ENCODE peak calls at places on chromosomes 3 and 15, in four cellular contexts. One of them, this sample, is unnamed.

GRCh38 chr3:2659896-2660295 is 450.3 kb downstream of the IL5RA start:
- DNase-seq in activated T-helper 1 cell treated with anti-CD3 and anti-CD28 coated beads, Interleukin-12 subunit alpha, Interleukin-12 subunit beta, Interleukin-2, Interleukin-4 antibody, amounts not matched to agents 30 ng/mL and 10 ng/mL and 1 ng/mL, durations not matched to agents 14 hours and 24 hours and 36 hours: no peak
- DNase-seq in activated T-cell treated with anti-CD3 and anti-CD28 coated beads for 24 hours: no peak
- DNase-seq in bronchial epithelial cell: no peak
- DNase-seq in this sample: no peak

GRCh38 chr3:98540346-98540745 is 8.6 kb downstream of the GPR15 start:
- DNase-seq in activated T-helper 1 cell treated with anti-CD3 and anti-CD28 coated beads, Interleukin-12 subunit alpha, Interleukin-12 subunit beta, Interleukin-2, Interleukin-4 antibody, amounts not matched to agents 30 ng/mL and 10 ng/mL and 1 ng/mL, durations not matched to agents 14 hours and 24 hours and 36 hours: no peak
- DNase-seq in activated T-cell treated with anti-CD3 and anti-CD28 coated beads for 24 hours: no peak
- DNase-seq in bronchial epithelial cell: no peak
- DNase-seq in this sample: no peak

GRCh38 chr3:56269755-56270154 is 198.5 kb downstream of the ERC2 start:
- DNase-seq in activated T-helper 1 cell treated with anti-CD3 and anti-CD28 coated beads, Interleukin-12 subunit alpha, Interleukin-12 subunit beta, Interleukin-2, Interleukin-4 antibody, amounts not matched to agents 30 ng/mL and 10 ng/mL and 1 ng/mL, durations not matched to agents 14 hours and 24 hours and 36 hours: no peak
- DNase-seq in activated T-cell treated with anti-CD3 and anti-CD28 coated beads for 24 hours: no peak
- DNase-seq in bronchial epithelial cell: no peak
- DNase-seq in this sample: no peak

GRCh38 chr3:108127301-108127988 is 36.6 kb upstream of the CD47 start:
- DNase-seq in activated T-helper 1 cell treated with anti-CD3 and anti-CD28 coated beads, Interleukin-12 subunit alpha, Interleukin-12 subunit beta, Interleukin-2, Interleukin-4 antibody, amounts not matched to agents 30 ng/mL and 10 ng/mL and 1 ng/mL, durations not matched to agents 14 hours and 24 hours and 36 hours: peak
- DNase-seq in activated T-cell treated with anti-CD3 and anti-CD28 coated beads for 24 hours: peak
- DNase-seq in bronchial epithelial cell: peak
- DNase-seq in this sample: no peak

GRCh38 chr3:126180477-126181397 is at the start of gene ALDH1L1:
- DNase-seq in activated T-helper 1 cell treated with anti-CD3 and anti-CD28 coated beads, Interleukin-12 subunit alpha, Interleukin-12 subunit beta, Interleukin-2, Interleukin-4 antibody, amounts not matched to agents 30 ng/mL and 10 ng/mL and 1 ng/mL, durations not matched to agents 14 hours and 24 hours and 36 hours: no peak
- DNase-seq in activated T-cell treated with anti-CD3 and anti-CD28 coated beads for 24 hours: no peak
- DNase-seq in bronchial epithelial cell: peak
- DNase-seq in this sample: no peak

GRCh38 chr3:3686907-3687648 is 112.2 kb upstream of the LRRN1 start:
- DNase-seq in activated T-helper 1 cell treated with anti-CD3 and anti-CD28 coated beads, Interleukin-12 subunit alpha, Interleukin-12 subunit beta, Interleukin-2, Interleukin-4 antibody, amounts not matched to agents 30 ng/mL and 10 ng/mL and 1 ng/mL, durations not matched to agents 14 hours and 24 hours and 36 hours: no peak
- DNase-seq in activated T-cell treated with anti-CD3 and anti-CD28 coated beads for 24 hours: no peak
- DNase-seq in bronchial epithelial cell: no peak
- DNase-seq in this sample: no peak

GRCh38 chr3:40951636-40952035 is 247.7 kb upstream of the CTNNB1 start:
- DNase-seq in activated T-helper 1 cell treated with anti-CD3 and anti-CD28 coated beads, Interleukin-12 subunit alpha, Interleukin-12 subunit beta, Interleukin-2, Interleukin-4 antibody, amounts not matched to agents 30 ng/mL and 10 ng/mL and 1 ng/mL, durations not matched to agents 14 hours and 24 hours and 36 hours: no peak
- DNase-seq in activated T-cell treated with anti-CD3 and anti-CD28 coated beads for 24 hours: no peak
- DNase-seq in bronchial epithelial cell: no peak
- DNase-seq in this sample: peak

GRCh38 chr15:93974804-93975481 is 256.4 kb upstream of the MCTP2 start:
- DNase-seq in activated T-helper 1 cell treated with anti-CD3 and anti-CD28 coated beads, Interleukin-12 subunit alpha, Interleukin-12 subunit beta, Interleukin-2, Interleukin-4 antibody, amounts not matched to agents 30 ng/mL and 10 ng/mL and 1 ng/mL, durations not matched to agents 14 hours and 24 hours and 36 hours: no peak
- DNase-seq in activated T-cell treated with anti-CD3 and anti-CD28 coated beads for 24 hours: no peak
- DNase-seq in bronchial epithelial cell: peak
- DNase-seq in this sample: no peak

GRCh38 chr15:83871808-83872559 is 218.1 kb downstream of the ADAMTSL3 start:
- DNase-seq in activated T-helper 1 cell treated with anti-CD3 and anti-CD28 coated beads, Interleukin-12 subunit alpha, Interleukin-12 subunit beta, Interleukin-2, Interleukin-4 antibody, amounts not matched to agents 30 ng/mL and 10 ng/mL and 1 ng/mL, durations not matched to agents 14 hours and 24 hours and 36 hours: no peak
- DNase-seq in activated T-cell treated with anti-CD3 and anti-CD28 coated beads for 24 hours: no peak
- DNase-seq in bronchial epithelial cell: peak
- DNase-seq in this sample: no peak

GRCh38 chr3:53941174-53941573 is 49.5 kb upstream of the SELENOK start:
- DNase-seq in activated T-helper 1 cell treated with anti-CD3 and anti-CD28 coated beads, Interleukin-12 subunit alpha, Interleukin-12 subunit beta, Interleukin-2, Interleukin-4 antibody, amounts not matched to agents 30 ng/mL and 10 ng/mL and 1 ng/mL, durations not matched to agents 14 hours and 24 hours and 36 hours: no peak
- DNase-seq in activated T-cell treated with anti-CD3 and anti-CD28 coated beads for 24 hours: no peak
- DNase-seq in bronchial epithelial cell: peak
- DNase-seq in this sample: no peak

GRCh38 chr15:58543664-58544335 is 112.0 kb downstream of the LIPC start:
- DNase-seq in activated T-helper 1 cell treated with anti-CD3 and anti-CD28 coated beads, Interleukin-12 subunit alpha, Interleukin-12 subunit beta, Interleukin-2, Interleukin-4 antibody, amounts not matched to agents 30 ng/mL and 10 ng/mL and 1 ng/mL, durations not matched to agents 14 hours and 24 hours and 36 hours: no peak
- DNase-seq in activated T-cell treated with anti-CD3 and anti-CD28 coated beads for 24 hours: no peak
- DNase-seq in bronchial epithelial cell: no peak
- DNase-seq in this sample: no peak

This sample was measured in AG04449.